ENCODE peak calls at places on chromosomes 4 and X, in seven cellular contexts. C is T-helper 2 cell; S is iris pigment epithelial cell; R is M059J; Y is stimulated activated CD8-positive, alpha-beta memory T cell treated with anti-CD3 and anti-CD28 coated beads, Interleukin-4, amount 100 ng/mL, for 4 hours; T is A549; U is right lobe of liver. Q is an unnamed sample.

GRCh38 chr4:70734168-70734954 is 12.6 kb downstream of the RUFY3 start:
- DNase-seq in C (peak), S (peak), R (peak), Y (no peak), T (no peak), U (no peak), Q (peak)

GRCh38 chr4:141636771-141637460 is 533 bp downstream of the IL15 start:
- DNase-seq in C (peak), S (peak), R (peak), Y (no peak), T (peak), U (peak), Q (peak)

GRCh38 chr4:66558651-66559050 is 888.4 kb upstream of the EPHA5 start:
- DNase-seq in C (no peak), S (no peak), R (peak), Y (no peak), T (no peak), U (no peak), Q (no peak)

GRCh38 chrX:153736071-153736820 is 11.6 kb downstream of the ABCD1 start:
- DNase-seq in C (no peak), S (no peak), R (no peak), Y (no peak), T (no peak), U (no peak), Q (no peak)

GRCh38 chr4:174531486-174531885 is 9.2 kb upstream of the HPGD start:
- DNase-seq in C (no peak), S (peak), R (no peak), Y (no peak), T (no peak), U (no peak), Q (no peak)

GRCh38 chr4:3252831-3253641 is 4.1 kb downstream of the MSANTD1 start:
- DNase-seq in C (no peak), S (no peak), R (no peak), Y (no peak), T (no peak), U (peak), Q (no peak)

GRCh38 chr4:152540293-152540674 is 4.4 kb upstream of the FBXW7 start:
- DNase-seq in C (no peak), S (no peak), R (no peak), Y (no peak), T (no peak), U (no peak), Q (no peak)

GRCh38 chr4:10077101-10077491 is 39.5 kb downstream of the WDR1 start:
- DNase-seq in C (no peak), S (no peak), R (no peak), Y (no peak), T (no peak), U (no peak), Q (peak)

GRCh38 chr4:56426273-56426672 is 9.1 kb downstream of the PPAT start:
- DNase-seq in C (no peak), S (no peak), R (no peak), Y (no peak), T (no peak), U (no peak), Q (no peak)

GRCh38 chrX:17376381-17377046 is 1.5 kb downstream of the NHS start:
- DNase-seq in C (peak), S (no peak), R (peak), Y (no peak), T (peak), U (no peak), Q (peak)

GRCh38 chrX:70554081-70554480 is 109.4 kb downstream of the DLG3 start:
- DNase-seq in C (peak), S (peak), R (peak), Y (no peak), T (peak), U (no peak), Q (no peak)